ENCODE peak calls at places on chromosomes 16 and 17, in seven cellular contexts. X, W, H, L, O, S and M are unnamed samples.

GRCh38 chr17:58189436-58190146 is 2.9 kb upstream of the EPX start:
- DNase-seq in X (no peak), W (peak; percentile 47), H (no peak), L (peak; percentile 86), O (no peak), S (no peak), M (peak; percentile 43)

GRCh38 chr16:9241177-9241576 is 149.7 kb downstream of the HAPSTR1 start:
- DNase-seq in X (no peak), W (no peak), H (no peak), L (no peak), O (no peak), S (no peak), M (no peak)

GRCh38 chr17:57597531-57598453 is 147.3 kb downstream of the CCDC182 start:
- DNase-seq in X (no peak), W (peak; percentile 65), H (peak; percentile 53), L (no peak), O (peak; percentile 47), S (peak; percentile 35), M (peak; percentile 50)

GRCh38 chr16:48591976-48592375 is 18.0 kb downstream of the N4BP1 start:
- DNase-seq in X (no peak), W (no peak), H (no peak), L (no peak), O (no peak), S (no peak), M (no peak)

GRCh38 chr16:50160495-50161164 is 7.5 kb downstream of the TENT4B start:
- DNase-seq in X (no peak), W (no peak), H (no peak), L (no peak), O (no peak), S (no peak), M (no peak)

GRCh38 chr16:87528690-87529579 is 36.1 kb upstream of the ZCCHC14 start:
- DNase-seq in X (no peak), W (no peak), H (no peak), L (no peak), O (no peak), S (no peak), M (no peak)

GRCh38 chr17:81519284-81520020 is 6.9 kb upstream of the ACTG1 start:
- DNase-seq in X (no peak), W (peak; percentile 80), H (peak; percentile 71), L (peak; percentile 89), O (peak; percentile 70), S (no peak), M (peak; percentile 84)

GRCh38 chr17:77281904-77282367 is 141.2 kb downstream of the SEC14L1 start:
- DNase-seq in X (no peak), W (no peak), H (no peak), L (no peak), O (no peak), S (no peak), M (no peak)

GRCh38 chr16:56824335-56824734 is 40.7 kb upstream of the SLC12A3 start:
- DNase-seq in X (no peak), W (no peak), H (no peak), L (no peak), O (no peak), S (no peak), M (peak; percentile 25)

GRCh38 chr17:72038427-72038826 is 82.4 kb upstream of the SOX9 start:
- DNase-seq in X (no peak), W (no peak), H (no peak), L (no peak), O (no peak), S (no peak), M (no peak)

GRCh38 chr16:17194190-17194780 is 276.5 kb downstream of the XYLT1 start:
- DNase-seq in X (peak; percentile 14), W (peak; percentile 24), H (peak; percentile 74), L (peak; percentile 87), O (peak; percentile 59), S (no peak), M (peak; percentile 75)